ENCODE peak calls at places on chromosomes 3 and 15, in ten cellular contexts. A is T-helper 17 cell; D is activated CD8-positive, alpha-beta memory T cell treated with anti-CD3 and anti-CD28 coated beads, Interleukin-2, amount 50 U/mL, for 48 hours; B is GM12892; H is HT-29; C is mammary epithelial cell; K is sigmoid colon; T is cerebellum; F is HuH-7.5; W is mesothelial cell of epicardium. O is an unnamed sample.

GRCh38 chr3:189944285-189945145 is 176.2 kb downstream of the P3H2 start:
- DNase-seq in A (no peak), D (no peak), B (no peak), H (peak), C (peak), K (no peak), T (no peak), F (no peak), W (no peak), O (no peak)

GRCh38 chr3:183307749-183308148 is 54.7 kb downstream of the B3GNT5 start:
- DNase-seq in A (no peak), D (no peak), B (no peak), H (peak), C (no peak), K (no peak), T (no peak), F (no peak), W (no peak), O (no peak)

GRCh38 chr15:68303560-68304436 is 26.3 kb downstream of the FEM1B start:
- DNase-seq in A (no peak), D (peak), B (no peak), H (no peak), C (no peak), K (no peak), T (no peak), F (no peak), W (no peak), O (no peak)

GRCh38 chr15:65400760-65401606 is 21.8 kb downstream of the IGDCC4 start:
- DNase-seq in A (peak), D (peak), B (peak), H (peak), C (peak), K (no peak), T (peak), F (peak), W (peak), O (no peak)

GRCh38 chr15:66761723-66762595 is 59.9 kb downstream of the SMAD6 start:
- DNase-seq in A (no peak), D (no peak), B (no peak), H (peak), C (peak), K (no peak), T (no peak), F (no peak), W (no peak), O (no peak)

GRCh38 chr15:44676676-44677075 is 13.2 kb upstream of the SPG11 start:
- DNase-seq in A (no peak), D (peak), B (no peak), H (no peak), C (no peak), K (no peak), T (no peak), F (no peak), W (no peak), O (no peak)

GRCh38 chr3:69294014-69294771 is 91.7 kb downstream of the FRMD4B start:
- DNase-seq in A (no peak), D (no peak), B (no peak), H (peak), C (peak), K (no peak), T (no peak), F (no peak), W (no peak), O (no peak)

GRCh38 chr3:129606522-129607390 is at the start of gene PLXND1:
- DNase-seq in A (no peak), D (no peak), B (peak), H (no peak), C (no peak), K (peak), T (peak), F (peak), W (no peak), O (no peak)

GRCh38 chr3:14791343-14791945 is 27.3 kb upstream of the FGD5 start:
- DNase-seq in A (peak), D (peak), B (peak), H (peak), C (peak), K (peak), T (no peak), F (peak), W (peak), O (peak)

GRCh38 chr3:195870442-195870841 is 37.9 kb downstream of the TNK2 start:
- DNase-seq in A (no peak), D (no peak), B (no peak), H (peak), C (peak), K (no peak), T (no peak), F (no peak), W (no peak), O (no peak)

GRCh38 chr15:83320404-83320803 is 35.9 kb upstream of the BNC1 start:
- DNase-seq in A (no peak), D (no peak), B (no peak), H (no peak), C (no peak), K (no peak), T (no peak), F (no peak), W (no peak), O (no peak)

GRCh38 chr3:176896640-176897039 is 300.6 kb downstream of the TBL1XR1 start:
- DNase-seq in A (no peak), D (no peak), B (no peak), H (no peak), C (no peak), K (no peak), T (no peak), F (no peak), W (no peak), O (no peak)

GRCh38 chr15:35771878-35772442 is 226.0 kb upstream of the DPH6 start:
- DNase-seq in A (no peak), D (no peak), B (no peak), H (no peak), C (peak), K (no peak), T (no peak), F (no peak), W (no peak), O (no peak)

GRCh38 chr3:197268319-197268718 is 30.1 kb downstream of the DLG1 start:
- DNase-seq in A (no peak), D (no peak), B (no peak), H (no peak), C (no peak), K (no peak), T (no peak), F (no peak), W (no peak), O (no peak)

GRCh38 chr3:126679318-126679751 is 24.4 kb upstream of the TXNRD3 start:
- DNase-seq in A (peak), D (peak), B (peak), H (peak), C (peak), K (peak), T (peak), F (peak), W (peak), O (peak)

GRCh38 chr3:33664195-33664594 is 53.9 kb downstream of the CLASP2 start:
- DNase-seq in A (no peak), D (no peak), B (no peak), H (no peak), C (peak), K (no peak), T (no peak), F (no peak), W (no peak), O (no peak)

GRCh38 chr3:30273304-30274072 is 332.9 kb upstream of the TGFBR2 start:
- DNase-seq in A (no peak), D (no peak), B (no peak), H (no peak), C (no peak), K (no peak), T (no peak), F (no peak), W (no peak), O (no peak)

GRCh38 chr3:160577551-160578195 is 12.3 kb upstream of the KPNA4 start:
- DNase-seq in A (no peak), D (no peak), B (no peak), H (peak), C (peak), K (no peak), T (no peak), F (peak), W (no peak), O (no peak)

GRCh38 chr3:183008303-183008702 is 28.0 kb upstream of the DCUN1D1 start:
- DNase-seq in A (no peak), D (no peak), B (no peak), H (no peak), C (no peak), K (no peak), T (no peak), F (no peak), W (no peak), O (no peak)

GRCh38 chr3:13461169-13462124 is 18.7 kb upstream of the HDAC11 start:
- DNase-seq in A (peak), D (peak), B (peak), H (peak), C (no peak), K (no peak), T (no peak), F (peak), W (no peak), O (no peak)

GRCh38 chr15:101454365-101454764 is 35.1 kb downstream of the PCSK6 start:
- DNase-seq in A (no peak), D (no peak), B (no peak), H (no peak), C (no peak), K (no peak), T (no peak), F (no peak), W (no peak), O (no peak)

GRCh38 chr3:57893156-57893555 is 115.1 kb upstream of the FLNB start:
- DNase-seq in A (no peak), D (no peak), B (no peak), H (no peak), C (no peak), K (no peak), T (no peak), F (no peak), W (no peak), O (no peak)

GRCh38 chr3:10371167-10371566 is 50.3 kb upstream of the SEC13 start:
- DNase-seq in A (no peak), D (no peak), B (no peak), H (no peak), C (peak), K (no peak), T (no peak), F (no peak), W (no peak), O (no peak)

GRCh38 chr3:4670352-4670751 is 177.2 kb downstream of the ITPR1 start:
- DNase-seq in A (no peak), D (no peak), B (no peak), H (no peak), C (no peak), K (no peak), T (peak), F (peak), W (no peak), O (no peak)

GRCh38 chr3:6255229-6255628 is 605.7 kb upstream of the GRM7 start:
- DNase-seq in A (no peak), D (no peak), B (no peak), H (no peak), C (no peak), K (no peak), T (no peak), F (no peak), W (no peak), O (no peak)

GRCh38 chr15:70723124-70723427 is 40.3 kb downstream of the UACA start:
- DNase-seq in A (no peak), D (no peak), B (no peak), H (no peak), C (no peak), K (no peak), T (no peak), F (no peak), W (no peak), O (no peak)

GRCh38 chr3:132079150-132079549 is 44.3 kb upstream of the CPNE4 start:
- DNase-seq in A (no peak), D (no peak), B (no peak), H (no peak), C (no peak), K (no peak), T (no peak), F (no peak), W (no peak), O (no peak)

GRCh38 chr3:43153189-43154083 is 47.6 kb upstream of the POMGNT2 start:
- DNase-seq in A (no peak), D (no peak), B (no peak), H (no peak), C (no peak), K (peak), T (peak), F (no peak), W (no peak), O (peak)

GRCh38 chr3:146503459-146504202 is 34.3 kb upstream of the PLSCR2 start:
- DNase-seq in A (no peak), D (no peak), B (peak), H (peak), C (peak), K (no peak), T (no peak), F (no peak), W (no peak), O (no peak)

GRCh38 chr3:36707623-36708409 is 56.5 kb downstream of the DCLK3 start:
- DNase-seq in A (no peak), D (no peak), B (no peak), H (peak), C (peak), K (no peak), T (peak), F (no peak), W (no peak), O (no peak)

GRCh38 chr3:53712817-53713388 is 133.3 kb downstream of the CHDH start:
- DNase-seq in A (no peak), D (no peak), B (no peak), H (no peak), C (no peak), K (peak), T (no peak), F (no peak), W (no peak), O (peak)

GRCh38 chr15:82942691-82943090 is 9.8 kb downstream of the HOMER2 start:
- DNase-seq in A (no peak), D (no peak), B (no peak), H (peak), C (peak), K (no peak), T (no peak), F (no peak), W (no peak), O (no peak)

GRCh38 chr3:187165144-187165543 is 25.8 kb upstream of the RPL39L start:
- DNase-seq in A (peak), D (no peak), B (no peak), H (peak), C (peak), K (no peak), T (peak), F (no peak), W (no peak), O (no peak)

GRCh38 chr3:196793224-196793623 is 53.6 kb downstream of the PAK2 start:
- DNase-seq in A (no peak), D (no peak), B (no peak), H (peak), C (peak), K (no peak), T (no peak), F (peak), W (no peak), O (no peak)

GRCh38 chr15:79609501-79609900 is 177.4 kb downstream of the MINAR1 start:
- DNase-seq in A (no peak), D (no peak), B (no peak), H (no peak), C (no peak), K (no peak), T (no peak), F (no peak), W (no peak), O (no peak)

GRCh38 chr3:187136936-187137335 is 2.4 kb downstream of the RPL39L start:
- DNase-seq in A (no peak), D (no peak), B (no peak), H (no peak), C (peak), K (no peak), T (no peak), F (no peak), W (no peak), O (no peak)

GRCh38 chr3:42556089-42556632 is 25.6 kb downstream of the SEC22C start:
- DNase-seq in A (peak), D (no peak), B (no peak), H (no peak), C (peak), K (no peak), T (peak), F (no peak), W (no peak), O (no peak)

O was measured in suprapubic skin.